ENCODE peak calls at places on chromosomes 16 and 17, in nine cellular contexts. R is tibial nerve, Y is Peyer's patch, J is HL-60, G is osteoblast, K is stomach, Z is brain microvascular endothelial cell, M is caudate nucleus, T is body of pancreas. H is an unnamed sample.

GRCh38 chr16:70252355-70252988 is 732 bp upstream of the EXOSC6 start:
- DNase-seq in R (no peak), Y (no peak), J (peak; percentile 31), G (peak; percentile 73), K (no peak), Z (no peak), M (no peak), T (no peak), H (no peak)

GRCh38 chr16:22373662-22374310 is 633 bp downstream of the CDR2 start:
- DNase-seq in R (peak; percentile 27), Y (peak; percentile 78), J (peak; percentile 31), G (no peak), K (peak; percentile 62), Z (no peak), M (no peak), T (peak; percentile 75), H (no peak)

GRCh38 chr17:19707728-19708221 is 8.6 kb downstream of the SLC47A2 start:
- DNase-seq in R (no peak), Y (no peak), J (no peak), G (peak; percentile 71), K (no peak), Z (no peak), M (no peak), T (no peak), H (no peak)

GRCh38 chr16:27798241-27798640 is 248.3 kb downstream of the KATNIP start:
- DNase-seq in R (no peak), Y (no peak), J (peak; percentile 43), G (no peak), K (no peak), Z (no peak), M (no peak), T (no peak), H (no peak)

GRCh38 chr17:79873583-79873982 is 34.3 kb upstream of the CBX4 start:
- DNase-seq in R (no peak), Y (no peak), J (no peak), G (no peak), K (no peak), Z (no peak), M (no peak), T (no peak), H (no peak)

GRCh38 chr17:82061047-82061925 is 4.3 kb downstream of the DUS1L start:
- DNase-seq in R (no peak), Y (no peak), J (no peak), G (peak; percentile 86), K (no peak), Z (no peak), M (no peak), T (no peak), H (no peak)

GRCh38 chr17:67994827-67995567 is 1.3 kb downstream of the C17orf58 start:
- DNase-seq in R (no peak), Y (no peak), J (no peak), G (peak; percentile 96), K (peak; percentile 25), Z (peak; percentile 82), M (no peak), T (peak; percentile 50), H (no peak)

GRCh38 chr17:17810374-17811248 is 26.2 kb downstream of the SREBF1 start:
- DNase-seq in R (no peak), Y (no peak), J (no peak), G (peak; percentile 87), K (no peak), Z (no peak), M (no peak), T (no peak), H (no peak)

GRCh38 chr17:45345554-45346254 is 28.9 kb upstream of the MAP3K14 start:
- DNase-seq in R (no peak), Y (no peak), J (peak; percentile 29), G (peak; percentile 66), K (no peak), Z (peak; percentile 25), M (no peak), T (no peak), H (no peak)

GRCh38 chr16:66386629-66387622 is 20.4 kb downstream of the CDH5 start:
- DNase-seq in R (peak; percentile 5), Y (no peak), J (no peak), G (no peak), K (peak; percentile 8), Z (no peak), M (no peak), T (peak; percentile 62), H (no peak)

GRCh38 chr16:5428932-5429331 is 331.3 kb upstream of the EEF2KMT start:
- DNase-seq in R (no peak), Y (no peak), J (no peak), G (no peak), K (no peak), Z (no peak), M (no peak), T (no peak), H (no peak)

GRCh38 chr16:21656795-21657768 is 4.7 kb upstream of the IGSF6 start:
- DNase-seq in R (no peak), Y (no peak), J (peak; percentile 41), G (peak; percentile 90), K (no peak), Z (peak; percentile 45), M (no peak), T (peak; percentile 25), H (no peak)

GRCh38 chr17:77779711-77780539 is 178.6 kb upstream of the TNRC6C start:
- DNase-seq in R (no peak), Y (no peak), J (no peak), G (peak; percentile 89), K (no peak), Z (no peak), M (no peak), T (peak; percentile 23), H (peak; percentile 28)

GRCh38 chr16:64416232-64417010 is 705.4 kb downstream of the CDH11 start:
- DNase-seq in R (no peak), Y (no peak), J (no peak), G (no peak), K (no peak), Z (peak; percentile 67), M (no peak), T (no peak), H (no peak)

GRCh38 chr17:32518856-32519768 is 32.3 kb downstream of the CDK5R1 start:
- DNase-seq in R (no peak), Y (peak; percentile 62), J (no peak), G (peak; percentile 86), K (peak; percentile 63), Z (no peak), M (no peak), T (peak; percentile 42), H (no peak)

GRCh38 chr17:40720904-40721303 is 17.4 kb upstream of the KRT24 start:
- DNase-seq in R (no peak), Y (no peak), J (no peak), G (no peak), K (no peak), Z (no peak), M (no peak), T (no peak), H (no peak)

GRCh38 chr17:10744509-10745000 is 14.7 kb upstream of the TMEM220 start:
- DNase-seq in R (no peak), Y (no peak), J (no peak), G (no peak), K (peak; percentile 71), Z (no peak), M (no peak), T (no peak), H (no peak)

GRCh38 chr17:82270651-82271050 is 2.8 kb downstream of the CSNK1D start:
- DNase-seq in R (no peak), Y (no peak), J (no peak), G (no peak), K (no peak), Z (no peak), M (no peak), T (no peak), H (no peak)

GRCh38 chr16:881219-882097 is 80.9 kb upstream of the GNG13 start:
- DNase-seq in R (no peak), Y (no peak), J (peak; percentile 21), G (peak; percentile 91), K (no peak), Z (no peak), M (no peak), T (no peak), H (no peak)

GRCh38 chr17:60601443-60602384 is 1.7 kb downstream of the PPM1D start:
- DNase-seq in R (no peak), Y (no peak), J (peak; percentile 45), G (peak; percentile 81), K (peak; percentile 53), Z (peak; percentile 74), M (no peak), T (peak; percentile 69), H (peak; percentile 5)
- H3K27ac ChIP-seq in R (peak overlapping the region; percentile 99), Y (peak overlapping the region; percentile 96), J (peak overlapping the region; percentile 6), G (peak overlapping the region; percentile 82), K (no peak overlapping the region), Z (peak overlapping the region; percentile 77), M (peak overlapping the region; percentile 95), T (peak overlapping the region; percentile 93), H (peak overlapping the region; percentile 89)

GRCh38 chr16:3057181-3058166 is 8.0 kb upstream of the IL32 start:
- DNase-seq in R (no peak), Y (no peak), J (no peak), G (no peak), K (no peak), Z (no peak), M (no peak), T (no peak), H (no peak)
- H3K27ac ChIP-seq in R (no peak overlapping the region), Y (no peak overlapping the region), J (no peak overlapping the region), G (no peak overlapping the region), K (no peak overlapping the region), Z (no peak overlapping the region), M (no peak overlapping the region), T (no peak overlapping the region), H (no peak overlapping the region)

DNA sequence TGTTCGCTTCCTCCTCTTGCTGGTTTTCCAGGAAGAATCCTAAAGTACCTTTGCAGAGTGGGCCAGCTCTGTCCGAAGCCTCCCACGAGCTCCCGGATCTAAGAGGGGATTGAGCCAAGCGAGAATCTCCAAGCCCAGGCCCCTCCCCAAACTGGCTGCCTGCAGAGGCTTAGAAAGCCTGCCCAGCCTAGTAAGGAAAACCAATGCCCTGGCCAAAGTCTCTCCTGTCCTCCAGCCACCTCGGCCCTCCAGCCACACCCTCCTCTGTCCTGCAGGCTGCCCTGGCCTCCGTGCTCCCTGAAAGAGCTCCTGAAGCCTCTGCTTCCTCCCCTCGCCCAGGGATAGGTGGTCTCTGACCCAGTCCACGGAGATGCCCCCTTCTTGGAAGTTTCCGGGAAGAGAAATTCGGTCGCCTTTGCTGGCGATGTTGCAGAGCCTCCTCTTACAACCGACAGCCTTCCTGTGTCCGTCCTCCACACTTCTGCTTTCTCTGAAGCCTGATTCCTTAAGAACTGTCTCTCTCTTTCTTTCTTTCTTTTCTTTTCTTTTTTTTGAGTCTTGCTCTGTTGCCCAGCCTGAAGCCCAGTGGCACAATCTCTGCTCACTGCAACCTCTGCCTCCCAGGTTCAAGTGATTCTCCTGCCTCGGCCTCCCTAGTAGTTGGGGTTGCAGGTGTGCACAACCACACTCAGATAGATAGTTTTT is 54.9 kb upstream of the TOB1 start:
- DNase-seq in R (no peak), Y (peak; percentile 74), J (peak; percentile 41), G (peak; percentile 54), K (peak; percentile 62), Z (no peak), M (no peak), T (no peak), H (peak; percentile 16)
- H3K27ac ChIP-seq in R (peak overlapping the region; percentile 86), Y (peak overlapping the region; percentile 95), J (peak overlapping the region; percentile 61), G (no peak overlapping the region), K (peak overlapping the region; percentile 94), Z (no peak overlapping the region), M (peak overlapping the region; percentile 71), T (no peak overlapping the region), H (peak overlapping the region; percentile 1)

DNA sequence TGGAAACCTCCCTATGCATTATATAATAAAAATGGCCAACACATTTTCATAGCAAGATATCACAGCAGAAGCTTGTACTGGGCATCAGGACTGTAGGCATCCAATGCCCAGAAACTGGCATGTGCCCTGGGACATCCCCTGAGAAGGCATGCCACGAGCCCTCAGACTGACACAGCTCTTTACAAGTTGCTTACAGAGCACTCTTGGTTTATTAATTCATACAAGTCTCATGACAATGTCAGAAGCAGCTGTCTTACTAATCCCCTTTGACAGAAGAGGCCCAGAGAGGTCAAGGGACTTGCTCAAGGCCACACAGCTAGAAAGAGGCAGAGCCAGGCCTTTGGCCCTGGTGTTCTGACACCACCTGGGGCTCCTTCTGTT is 5.6 kb upstream of the CCL2 start:
- DNase-seq in R (no peak), Y (no peak), J (no peak), G (no peak), K (no peak), Z (no peak), M (no peak), T (no peak), H (no peak)
- H3K27ac ChIP-seq in R (peak overlapping the region; percentile 80), Y (peak overlapping the region; percentile 13), J (peak overlapping the region; percentile 84), G (peak overlapping the region; percentile 95), K (no peak overlapping the region), Z (peak overlapping the region; percentile 46), M (no peak overlapping the region), T (no peak overlapping the region), H (no peak overlapping the region)

H was measured in substantia nigra.